ENCODE peak calls at places on chromosome 17, in seven cellular contexts. One of them, this sample, is unnamed.

GRCh38 chr17:76569607-76570279 is 15.9 kb downstream of the ST6GALNAC2 start:
- DNase-seq in LoVo: no peak
- DNase-seq in WTC11: no peak
- DNase-seq in CD8-positive, alpha-beta T cell: no peak
- DNase-seq in stomach: peak; percentile 90
- DNase-seq in memory B cell: no peak
- DNase-seq in heart left ventricle: no peak
- DNase-seq in this sample: peak; percentile 68

GRCh38 chr17:21228845-21229244 is 14.9 kb upstream of the TMEM11 start:
- DNase-seq in LoVo: no peak
- DNase-seq in WTC11: no peak
- DNase-seq in CD8-positive, alpha-beta T cell: no peak
- DNase-seq in stomach: no peak
- DNase-seq in memory B cell: no peak
- DNase-seq in heart left ventricle: peak; percentile 3
- DNase-seq in this sample: no peak

GRCh38 chr17:40309031-40309937 is at the start of gene RARA:
- DNase-seq in LoVo: no peak
- DNase-seq in WTC11: peak; percentile 83
- DNase-seq in CD8-positive, alpha-beta T cell: no peak
- DNase-seq in stomach: peak; percentile 63
- DNase-seq in memory B cell: no peak
- DNase-seq in heart left ventricle: no peak
- DNase-seq in this sample: peak; percentile 77

GRCh38 chr17:81412490-81413093 is 17.3 kb downstream of the BAHCC1 start:
- DNase-seq in LoVo: no peak
- DNase-seq in WTC11: no peak
- DNase-seq in CD8-positive, alpha-beta T cell: peak; percentile 82
- DNase-seq in stomach: no peak
- DNase-seq in memory B cell: no peak
- DNase-seq in heart left ventricle: no peak
- DNase-seq in this sample: no peak

GRCh38 chr17:71115669-71115972 is 946.3 kb downstream of the KCNJ2 start:
- DNase-seq in LoVo: no peak
- DNase-seq in WTC11: no peak
- DNase-seq in CD8-positive, alpha-beta T cell: no peak
- DNase-seq in stomach: no peak
- DNase-seq in memory B cell: no peak
- DNase-seq in heart left ventricle: no peak
- DNase-seq in this sample: no peak

GRCh38 chr17:82229686-82230626 is 1.1 kb downstream of the SLC16A3 start:
- DNase-seq in LoVo: no peak
- DNase-seq in WTC11: no peak
- DNase-seq in CD8-positive, alpha-beta T cell: no peak
- DNase-seq in stomach: no peak
- DNase-seq in memory B cell: no peak
- DNase-seq in heart left ventricle: no peak
- DNase-seq in this sample: no peak

GRCh38 chr17:58121925-58122324 is 26.3 kb upstream of the OR4D1 start:
- DNase-seq in LoVo: peak; percentile 29
- DNase-seq in WTC11: peak; percentile 23
- DNase-seq in CD8-positive, alpha-beta T cell: peak; percentile 63
- DNase-seq in stomach: no peak
- DNase-seq in memory B cell: no peak
- DNase-seq in heart left ventricle: no peak
- DNase-seq in this sample: peak; percentile 49

GRCh38 chr17:17902877-17903276 is 66.1 kb upstream of the SREBF1 start:
- DNase-seq in LoVo: no peak
- DNase-seq in WTC11: no peak
- DNase-seq in CD8-positive, alpha-beta T cell: no peak
- DNase-seq in stomach: no peak
- DNase-seq in memory B cell: no peak
- DNase-seq in heart left ventricle: no peak
- DNase-seq in this sample: no peak

GRCh38 chr17:76909971-76910760 is 42.0 kb downstream of the MGAT5B start:
- DNase-seq in LoVo: peak; percentile 26
- DNase-seq in WTC11: peak; percentile 92
- DNase-seq in CD8-positive, alpha-beta T cell: no peak
- DNase-seq in stomach: peak; percentile 50
- DNase-seq in memory B cell: no peak
- DNase-seq in heart left ventricle: no peak
- DNase-seq in this sample: peak; percentile 97

This sample was measured in iPS-NIHi11.